ENCODE peak calls at places on chromosome 5, in five cellular contexts. L is GM12878, J is right lobe of liver, V is ovary, C is heart left ventricle. K is an unnamed sample.

GRCh38 chr5:103057208-103058130 is 62.5 kb downstream of the GIN1 start:
- DNase-seq in L (no peak), J (no peak), V (no peak), C (no peak), K (no peak)

GRCh38 chr5:151071021-151071420 is 9.8 kb downstream of the TNIP1 start:
- DNase-seq in L (no peak), J (no peak), V (no peak), C (no peak), K (no peak)

GRCh38 chr5:33810491-33811120 is 81.2 kb downstream of the ADAMTS12 start:
- DNase-seq in L (no peak), J (no peak), V (no peak), C (peak; percentile 36), K (peak; percentile 52)

GRCh38 chr5:142783601-142784291 is 13.6 kb downstream of the ARHGAP26 start:
- DNase-seq in L (peak; percentile 52), J (no peak), V (peak; percentile 37), C (peak; percentile 54), K (no peak)

GRCh38 chr5:174523311-174524159 is 200.8 kb upstream of the MSX2 start:
- DNase-seq in L (no peak), J (no peak), V (no peak), C (no peak), K (no peak)

GRCh38 chr5:88663793-88664216 is 219.2 kb downstream of the MEF2C start:
- DNase-seq in L (no peak), J (no peak), V (no peak), C (no peak), K (no peak)

GRCh38 chr5:40879163-40879942 is 29.9 kb upstream of the C7 start:
- DNase-seq in L (no peak), J (no peak), V (no peak), C (no peak), K (no peak)

GRCh38 chr5:40405985-40406384 is 273.7 kb upstream of the PTGER4 start:
- DNase-seq in L (no peak), J (no peak), V (no peak), C (no peak), K (no peak)

GRCh38 chr5:10831416-10831815 is 70.4 kb upstream of the DAP start:
- DNase-seq in L (no peak), J (no peak), V (no peak), C (no peak), K (no peak)

GRCh38 chr5:138979684-138980275 is 104.6 kb upstream of the LRRTM2 start:
- DNase-seq in L (no peak), J (no peak), V (no peak), C (no peak), K (no peak)

GRCh38 chr5:135069016-135069770 is 35.2 kb upstream of the PITX1 start:
- DNase-seq in L (no peak), J (peak; percentile 5), V (no peak), C (no peak), K (no peak)

GRCh38 chr5:115415143-115415491 is 118.7 kb upstream of the CCDC112 start:
- DNase-seq in L (no peak), J (no peak), V (no peak), C (peak; percentile 70), K (no peak)

GRCh38 chr5:67192719-67193464 is 3.7 kb downstream of the CD180 start:
- DNase-seq in L (no peak), J (no peak), V (no peak), C (no peak), K (no peak)

DNA sequence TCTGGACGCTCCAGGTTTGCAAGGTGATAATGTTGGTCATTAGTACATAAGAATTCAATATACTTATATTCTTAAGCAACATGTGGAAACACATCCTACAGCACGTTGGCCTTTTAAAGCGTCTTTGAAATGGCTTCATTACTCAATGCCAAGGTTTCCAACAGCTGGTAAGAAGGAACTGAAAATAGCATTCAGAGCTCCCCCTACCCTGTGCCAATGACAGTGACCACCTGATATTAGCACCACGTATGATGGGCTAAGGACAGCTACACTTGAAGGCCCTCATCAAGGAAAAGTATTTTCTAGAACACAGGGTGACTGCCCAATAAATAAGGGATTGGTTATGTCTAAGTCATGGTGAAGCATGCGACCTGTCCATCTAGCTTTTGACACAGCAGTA is 9.9 kb downstream of the ZNF622 start:
- DNase-seq in L (no peak), J (no peak), V (no peak), C (no peak), K (no peak)
- H3K4me1 ChIP-seq in L (peaks cover 4% of the 10 kb centered on the region), J (no peaks in the 10 kb centered on the region), V (peaks cover 2% of the 10 kb centered on the region), C (peaks cover 64% of the 10 kb centered on the region), K (peaks cover 6% of the 10 kb centered on the region)

DNA sequence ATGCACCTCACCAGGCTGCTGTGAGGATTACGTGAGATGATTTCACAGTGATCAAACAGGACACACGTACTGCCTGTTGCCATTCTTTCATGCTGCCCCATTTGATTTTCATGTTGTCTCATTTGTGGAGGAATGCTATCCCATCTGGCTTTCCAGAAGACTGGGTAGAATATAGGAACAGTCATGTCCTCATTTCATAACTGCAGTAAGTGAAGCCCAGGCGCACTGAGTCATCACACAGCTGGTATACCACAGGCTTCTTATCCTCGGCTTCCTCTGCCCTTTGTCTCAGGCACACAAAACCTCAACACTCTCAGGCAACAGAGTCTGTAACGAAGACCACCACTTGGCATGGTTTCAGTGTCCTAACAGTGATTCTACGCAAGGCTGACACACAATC is 62.3 kb downstream of the LHFPL2 start:
- DNase-seq in L (no peak), J (no peak), V (no peak), C (peak; percentile 54), K (no peak)
- H3K27ac ChIP-seq in L (no peak overlapping the region), J (no peak overlapping the region), V (no peak overlapping the region), C (no peak overlapping the region), K (no peak overlapping the region)

DNA sequence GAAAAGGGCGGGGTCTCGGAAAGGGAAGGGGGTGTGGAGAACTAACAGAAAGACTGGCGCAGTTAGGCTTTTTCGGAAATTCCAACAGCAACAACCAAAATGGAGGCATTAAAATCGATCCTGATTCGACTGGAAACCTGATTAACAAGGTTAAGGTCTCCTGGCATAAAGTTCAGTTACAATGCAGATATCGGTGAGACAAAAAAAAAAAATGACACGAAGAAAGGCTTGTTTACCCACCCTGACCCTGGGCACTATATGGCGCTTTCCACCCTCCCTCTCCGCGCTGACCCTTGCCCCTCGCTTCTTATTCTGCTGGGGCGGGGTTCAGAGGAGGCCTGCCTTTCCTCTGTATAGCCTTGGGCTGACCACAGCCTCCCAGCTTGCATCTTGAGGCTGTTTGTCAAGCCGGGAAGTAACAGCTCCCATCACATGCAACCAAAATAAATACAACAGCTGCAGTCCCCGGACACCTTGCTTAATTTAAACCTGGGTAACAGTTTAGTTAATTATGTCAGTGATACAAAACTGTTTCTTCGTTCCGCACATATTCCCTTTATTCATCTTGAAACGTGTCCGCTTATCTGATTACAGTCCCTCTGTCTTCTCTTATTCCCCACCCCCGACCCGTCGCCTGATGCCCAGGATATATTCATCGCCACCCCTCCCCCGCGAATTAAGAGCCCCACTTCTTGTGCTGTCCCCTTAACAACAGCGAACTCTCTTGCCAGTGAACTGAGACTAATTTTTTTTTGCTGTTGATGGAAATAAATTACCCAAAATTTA is 808 bp upstream of the PJA2 start:
- DNase-seq in L (no peak), J (peak; percentile 81), V (peak; percentile 82), C (peak; percentile 77), K (peak; percentile 70)
- TF ChIP-seq POLR2A in L (no peak), J (peak; percentile 37), V (peak; percentile 31), C (peak; percentile 55), K (peak; percentile 71)

DNA sequence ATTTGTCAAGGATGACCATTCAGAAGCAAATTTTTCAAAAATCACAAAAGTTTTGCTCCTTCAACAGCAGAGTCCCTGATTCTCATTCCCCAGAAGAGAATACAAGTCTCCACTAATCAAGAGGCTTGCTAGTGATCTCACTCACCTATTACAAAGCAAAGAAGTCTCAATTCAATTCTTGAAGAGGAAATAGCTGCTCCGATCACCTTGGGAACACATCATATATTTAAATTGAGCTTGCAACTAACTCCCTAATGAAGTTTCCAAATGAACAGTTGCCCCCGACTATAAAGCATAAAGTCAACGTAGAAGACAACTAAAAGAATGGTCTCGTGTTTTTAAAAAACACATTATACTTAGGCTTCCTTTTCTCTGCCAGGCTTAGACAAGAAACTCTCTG is 1.6 kb downstream of the LIFR start:
- DNase-seq in L (no peak), J (no peak), V (no peak), C (no peak), K (no peak)
- H3K4me1 ChIP-seq in L (no peaks in the 10 kb centered on the region), J (no peaks in the 10 kb centered on the region), V (peaks cover 5% of the 10 kb centered on the region), C (peaks cover 49% of the 10 kb centered on the region), K (no peaks in the 10 kb centered on the region)